ENCODE peak calls at places on chromosome 6, in eight cellular contexts. S is NCI-H1436, A is heart right ventricle, W is esophagus squamous epithelium, V is cardiac fibroblast, T is ACHN, O is LoVo, Z is heart left ventricle. I is an unnamed sample.

GRCh38 chr6:168574699-168575195 is 133.8 kb downstream of the SMOC2 start:
- DNase-seq in S (no peak), V (peak; percentile 25), A (no peak), W (no peak), O (no peak), T (no peak), Z (no peak), I (no peak)

GRCh38 chr6:83574783-83575182 is 62.4 kb downstream of the PRSS35 start:
- DNase-seq in T (no peak), S (no peak), W (no peak), O (no peak), V (no peak), A (no peak), Z (no peak), I (no peak)

GRCh38 chr6:34928695-34929094 is 39.6 kb downstream of the ANKS1A start:
- DNase-seq in O (no peak), Z (no peak), W (no peak), A (no peak), S (peak; percentile 37), T (no peak), V (no peak), I (no peak)

GRCh38 chr6:105178110-105178509 is 1.7 kb downstream of the POPDC3 start:
- DNase-seq in V (peak; percentile 96), A (no peak), W (no peak), S (no peak), Z (no peak), T (no peak), O (no peak), I (no peak)

GRCh38 chr6:35068644-35069043 is 72.5 kb downstream of the TCP11 start:
- DNase-seq in T (no peak), O (no peak), W (no peak), V (no peak), Z (no peak), S (no peak), A (no peak), I (no peak)

GRCh38 chr6:25866011-25866410 is 8.0 kb downstream of the SLC17A3 start:
- DNase-seq in Z (no peak), A (no peak), S (no peak), T (no peak), V (no peak), O (no peak), W (no peak), I (no peak)

GRCh38 chr6:135358251-135358821 is 139.2 kb downstream of the AHI1 start:
- DNase-seq in W (no peak), O (no peak), V (peak; percentile 98), A (no peak), S (no peak), Z (no peak), T (no peak), I (no peak)

GRCh38 chr6:31720196-31720770 is 1.3 kb downstream of the LY6G6C start:
- DNase-seq in Z (no peak), O (no peak), T (no peak), A (no peak), W (no peak), S (no peak), V (no peak), I (no peak)

GRCh38 chr6:93972791-93973190 is 553.4 kb upstream of the EPHA7 start:
- DNase-seq in V (peak; percentile 9), T (no peak), O (no peak), S (no peak), Z (no peak), W (no peak), A (no peak), I (no peak)

GRCh38 chr6:6634735-6635075 is 46.2 kb downstream of the LY86 start:
- DNase-seq in W (no peak), V (no peak), S (no peak), T (no peak), A (no peak), Z (no peak), O (no peak), I (no peak)

GRCh38 chr6:150336299-150336698 is 32.5 kb upstream of the IYD start:
- DNase-seq in T (no peak), V (peak; percentile 2), O (peak; percentile 35), W (no peak), Z (no peak), S (no peak), A (no peak), I (no peak)

GRCh38 chr6:88166901-88167624 is 916 bp upstream of the CNR1 start:
- DNase-seq in T (no peak), A (no peak), S (no peak), Z (no peak), V (no peak), W (no peak), O (no peak), I (no peak)

GRCh38 chr6:106825156-106825555 is 149.4 kb downstream of the CD24 start:
- DNase-seq in V (no peak), S (no peak), T (peak; percentile 79), W (no peak), Z (no peak), O (no peak), A (no peak), I (no peak)

GRCh38 chr6:137975058-137975940 is 108.2 kb downstream of the TNFAIP3 start:
- DNase-seq in A (no peak), W (no peak), S (no peak), V (peak; percentile 66), T (peak; percentile 8), O (no peak), Z (no peak), I (no peak)

GRCh38 chr6:346389-347030 is 45.0 kb upstream of the IRF4 start:
- DNase-seq in W (no peak), O (no peak), S (no peak), Z (no peak), A (no peak), T (no peak), V (peak; percentile 41), I (no peak)

GRCh38 chr6:55175078-55175777 is 913 bp downstream of the HCRTR2 start:
- DNase-seq in A (no peak), Z (no peak), S (no peak), V (no peak), W (no peak), T (no peak), O (no peak), I (no peak)

GRCh38 chr6:109455161-109455501 is 441 bp downstream of the MICAL1 start:
- DNase-seq in V (no peak), W (no peak), O (peak; percentile 15), A (no peak), T (peak; percentile 14), S (no peak), Z (no peak), I (no peak)

GRCh38 chr6:113949499-113949898 is 21.4 kb downstream of the HDAC2 start:
- DNase-seq in W (no peak), S (no peak), V (no peak), A (no peak), Z (no peak), T (no peak), O (no peak), I (no peak)

GRCh38 chr6:30122515-30122914 is 9.6 kb upstream of the TRIM31 start:
- DNase-seq in W (no peak), Z (no peak), T (no peak), A (no peak), O (peak; percentile 84), S (no peak), V (no peak), I (no peak)

GRCh38 chr6:82988904-82989303 is 76.7 kb downstream of the UBE3D start:
- DNase-seq in S (no peak), O (no peak), W (no peak), T (no peak), V (peak; percentile 12), A (no peak), Z (no peak), I (no peak)

GRCh38 chr6:144083172-144083571 is 12.2 kb downstream of the SF3B5 start:
- DNase-seq in Z (no peak), S (no peak), T (no peak), V (no peak), O (no peak), A (no peak), W (no peak), I (no peak)

GRCh38 chr6:74879970-74880369 is 325.9 kb downstream of the COL12A1 start:
- DNase-seq in W (no peak), T (no peak), O (no peak), Z (no peak), S (no peak), A (no peak), V (no peak), I (no peak)

GRCh38 chr6:104987218-104987617 is 30.3 kb downstream of the LIN28B start:
- DNase-seq in W (no peak), A (no peak), S (no peak), Z (no peak), T (no peak), O (no peak), V (no peak), I (no peak)

GRCh38 chr6:113182370-113183141 is 674.6 kb upstream of the MARCKS start:
- DNase-seq in V (peak; percentile 91), Z (no peak), O (peak; percentile 10), A (no peak), W (no peak), T (peak; percentile 24), S (peak; percentile 76), I (peak; percentile 76)

GRCh38 chr6:137823826-137824501 is 43.1 kb upstream of the TNFAIP3 start:
- DNase-seq in W (no peak), S (peak; percentile 17), T (no peak), Z (no peak), V (peak; percentile 81), A (peak; percentile 29), O (no peak), I (no peak)

GRCh38 chr6:26025894-26026832 is 61.1 kb upstream of the HFE start:
- DNase-seq in S (peak; percentile 93), A (peak; percentile 96), T (peak; percentile 95), W (peak; percentile 73), Z (peak; percentile 96), V (peak; percentile 98), O (peak; percentile 93), I (peak; percentile 96)

GRCh38 chr6:21859193-21859735 is 265.7 kb downstream of the SOX4 start:
- DNase-seq in A (no peak), W (no peak), S (no peak), T (no peak), O (no peak), V (no peak), Z (no peak), I (no peak)

GRCh38 chr6:163877877-163878639 is 463.5 kb downstream of the QKI start:
- DNase-seq in A (no peak), T (no peak), S (no peak), O (no peak), W (no peak), V (no peak), Z (no peak), I (no peak)

I was measured in NCI-H2081.